ENCODE peak calls at places on chromosome 15, in four cellular contexts. D is HCT116, A is uterus, U is spleen. C is an unnamed sample.

GRCh38 chr15:71125831-71126453 is 10.7 kb downstream of the THSD4 start:
- DNase-seq in A (no peak), U (no peak), D (no peak), C (no peak)

GRCh38 chr15:60799885-60800728 is 321.2 kb upstream of the ICE2 start:
- DNase-seq in A (no peak), D (no peak), U (no peak), C (no peak)

GRCh38 chr15:69648215-69648614 is 195.6 kb downstream of the RPLP1 start:
- DNase-seq in U (no peak), A (no peak), D (no peak), C (peak)

GRCh38 chr15:25481208-25481862 is 42.5 kb upstream of the UBE3A start:
- DNase-seq in U (no peak), A (no peak), D (no peak), C (peak)

GRCh38 chr15:98546325-98546724 is 102.0 kb upstream of the IGF1R start:
- DNase-seq in U (no peak), A (no peak), D (no peak), C (no peak)

GRCh38 chr15:29382862-29383261 is 113.2 kb upstream of the NSMCE3 start:
- DNase-seq in U (no peak), D (no peak), A (no peak), C (no peak)

GRCh38 chr15:81887913-81888312 is 157.9 kb downstream of the MEX3B start:
- DNase-seq in A (peak), U (no peak), D (no peak), C (no peak)

GRCh38 chr15:78944202-78944625 is 632 bp downstream of the CTSH start:
- DNase-seq in D (no peak), U (peak), A (peak), C (no peak)

GRCh38 chr15:63870403-63871209 is 36.9 kb upstream of the HERC1 start:
- DNase-seq in U (no peak), D (no peak), A (no peak), C (no peak)

GRCh38 chr15:99485992-99486370 is 79.8 kb upstream of the MEF2A start:
- DNase-seq in A (no peak), U (no peak), D (no peak), C (no peak)

GRCh38 chr15:72339777-72340177 is 19.8 kb upstream of the CELF6 start:
- DNase-seq in U (no peak), A (no peak), D (no peak), C (peak)

GRCh38 chr15:43441316-43441715 is 51.6 kb downstream of the TP53BP1 start:
- DNase-seq in U (no peak), A (no peak), D (no peak), C (no peak)

GRCh38 chr15:51117270-51117669 is 22.6 kb upstream of the TNFAIP8L3 start:
- DNase-seq in D (no peak), U (no peak), A (no peak), C (no peak)

GRCh38 chr15:84764585-84764984 is 16.2 kb downstream of the ZNF592 start:
- DNase-seq in D (no peak), A (no peak), U (no peak), C (no peak)

GRCh38 chr15:101188517-101189340 is 63.1 kb downstream of the CHSY1 start:
- DNase-seq in U (no peak), D (no peak), A (no peak), C (no peak)

GRCh38 chr15:44495562-44495961 is 41.4 kb upstream of the EIF3J start:
- DNase-seq in A (no peak), D (no peak), U (no peak), C (no peak)

GRCh38 chr15:69797051-69797595 is 300.6 kb downstream of the TLE3 start:
- DNase-seq in A (no peak), U (peak), D (no peak), C (no peak)

GRCh38 chr15:69400850-69401249 is 13.3 kb upstream of the KIF23 start:
- DNase-seq in U (no peak), A (no peak), D (no peak), C (no peak)

GRCh38 chr15:90820481-90820880 is 47.9 kb upstream of the FURIN start:
- DNase-seq in A (no peak), D (no peak), U (no peak), C (no peak)

GRCh38 chr15:90817117-90818057 is 51.0 kb upstream of the FURIN start:
- DNase-seq in A (no peak), U (no peak), D (no peak), C (no peak)

GRCh38 chr15:90819850-90820249 is 48.5 kb upstream of the FURIN start:
- DNase-seq in A (no peak), U (no peak), D (no peak), C (no peak)

GRCh38 chr15:90819390-90819789 is 49.0 kb upstream of the FURIN start:
- DNase-seq in D (no peak), A (no peak), U (no peak), C (no peak)

DNA sequence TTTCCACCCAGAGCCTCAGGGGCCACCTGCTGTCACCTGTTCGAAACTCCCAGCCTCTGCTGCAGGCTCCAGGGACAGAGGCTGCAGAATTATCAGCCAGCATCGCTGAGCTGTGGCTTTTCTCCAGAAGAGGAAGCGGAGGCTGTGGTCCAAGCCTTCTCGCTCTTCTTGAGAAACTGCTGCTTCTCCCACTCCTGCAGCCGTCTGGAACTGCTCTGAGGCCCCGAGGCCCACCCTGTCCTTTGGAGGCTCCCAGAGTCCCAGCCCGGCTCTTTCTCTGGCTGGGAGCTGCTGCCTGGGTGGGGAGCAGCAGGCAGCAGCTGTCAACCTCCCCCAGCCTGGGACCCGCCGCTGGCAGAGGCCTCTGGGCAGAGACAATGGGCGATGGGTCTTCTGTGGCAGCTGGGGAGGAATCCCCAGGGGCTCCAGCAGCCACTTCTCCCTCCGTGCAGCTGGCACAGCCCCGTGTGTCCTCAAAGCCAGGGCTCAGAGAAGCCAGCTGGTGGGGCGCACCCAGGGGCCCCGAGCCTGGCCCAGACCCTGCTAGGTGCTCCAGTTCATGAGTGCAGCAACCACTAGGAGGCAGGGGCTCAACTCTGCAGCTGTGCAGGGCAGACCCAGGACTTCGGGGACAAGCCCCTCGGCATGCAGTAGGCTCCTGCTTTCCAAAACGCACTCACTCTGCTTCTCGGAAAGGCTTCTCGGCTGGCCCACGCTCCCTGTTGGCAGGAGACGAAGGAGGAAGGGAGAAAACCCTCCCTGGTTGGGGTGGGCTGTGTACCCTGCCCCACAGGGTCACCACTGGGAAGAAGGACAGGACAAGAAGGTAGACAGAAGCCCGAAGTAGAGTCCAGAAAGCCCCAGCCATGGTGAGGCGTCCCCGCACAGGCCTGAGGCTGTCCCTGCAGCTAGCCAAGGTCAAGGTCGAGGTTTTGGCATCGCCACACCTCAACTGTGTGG is 49.9 kb upstream of the FURIN start:
- DNase-seq in A (no peak), U (peak), D (no peak), C (no peak)
- TF ChIP-seq CTCF in A (no peak), U (peak), D (peak), C (no peak)

GRCh38 chr15:23457890-23458289 is 10.8 kb upstream of the GOLGA6L2 start:
- DNase-seq in U (no peak), A (no peak), D (no peak), C (no peak)
- H3K4me3 ChIP-seq in U (no peak), A (no peak), D (no peak), C (no peak)

DNA sequence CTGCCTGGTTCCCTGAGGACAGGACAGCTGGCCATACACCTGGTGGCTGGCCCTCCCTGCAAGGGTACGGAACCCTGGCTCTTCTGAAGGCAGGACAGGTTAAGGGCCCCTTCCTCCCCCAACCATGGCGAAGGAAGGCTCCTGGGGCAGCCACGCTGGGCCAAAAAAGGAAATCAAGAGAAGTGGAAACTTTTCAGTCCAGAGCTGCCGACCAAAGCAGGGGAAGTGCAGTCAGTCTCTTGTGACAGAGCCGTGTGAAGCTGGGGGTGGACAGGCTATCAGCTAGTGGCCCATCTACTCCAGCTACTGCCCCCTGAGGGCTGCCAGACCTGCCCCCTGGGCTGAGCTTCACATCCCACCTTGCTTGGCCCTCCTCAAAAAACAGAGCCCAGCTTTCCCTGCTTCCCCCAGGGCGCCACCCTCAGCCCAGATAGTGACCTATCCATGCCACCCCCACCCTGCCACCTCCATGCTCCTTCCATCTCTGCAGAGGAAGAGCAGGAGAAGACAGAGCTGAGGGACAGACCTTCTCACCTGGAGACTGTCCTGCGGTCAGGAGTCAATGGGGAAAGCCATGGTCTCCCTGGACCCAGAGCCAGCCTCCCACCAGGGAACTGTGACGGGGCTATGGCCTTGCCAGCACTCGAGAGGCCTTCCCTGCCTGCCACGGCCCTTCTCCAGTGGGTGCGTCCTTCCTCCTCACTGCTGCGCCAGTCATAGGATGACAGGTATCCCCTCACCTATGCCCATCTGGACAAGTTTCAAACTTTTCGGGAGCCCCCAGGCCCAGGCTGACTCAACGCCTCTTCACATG is 4.6 kb downstream of the SEMA7A start:
- DNase-seq in U (no peak), D (no peak), A (no peak), C (no peak)
- TF ChIP-seq CTCF in U (no peak), D (no peak), A (no peak), C (no peak)

DNA sequence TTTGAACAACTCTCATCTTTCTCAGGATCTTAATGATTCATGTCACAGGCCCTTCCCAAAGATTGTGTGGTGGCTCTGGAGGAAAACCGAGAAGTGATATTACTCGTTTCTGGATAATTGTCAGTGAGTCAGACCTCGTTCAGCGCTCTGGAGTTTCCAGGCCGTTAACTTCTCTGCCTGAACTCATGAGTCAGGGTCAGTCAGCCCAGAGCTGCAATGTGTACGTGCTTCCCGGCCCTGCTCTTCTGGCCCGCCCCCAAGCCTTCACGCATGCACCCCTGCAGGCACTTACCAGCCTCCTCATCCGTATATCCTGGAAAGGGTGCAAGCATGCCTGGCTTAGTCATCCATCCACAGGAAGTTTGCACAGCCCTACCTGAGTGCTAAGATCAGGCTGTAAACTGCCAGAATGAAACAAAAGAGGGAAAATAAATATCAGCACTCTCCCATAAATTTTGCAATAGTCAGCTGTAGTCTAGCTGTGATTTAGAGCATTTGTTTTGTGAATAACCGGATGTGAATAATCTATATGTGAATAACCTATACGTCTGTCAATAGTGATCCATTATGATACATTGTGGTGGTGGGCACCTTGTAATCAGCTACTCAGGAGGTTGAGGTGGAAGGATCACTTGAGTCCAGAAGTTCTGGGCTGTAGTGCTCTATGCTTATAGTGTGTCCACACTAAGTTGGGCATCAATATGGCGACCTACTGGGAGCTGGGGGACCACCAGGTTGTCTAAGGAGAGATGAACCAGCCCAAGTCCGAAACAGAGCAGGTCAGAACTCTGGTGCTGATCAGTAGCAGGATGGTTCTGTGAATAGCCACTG is 35.3 kb upstream of the SEMA4B start:
- DNase-seq in A (no peak), D (peak), U (no peak), C (peak)
- H3K4me3 ChIP-seq in A (no peak), D (peak), U (no peak), C (no peak)

DNA sequence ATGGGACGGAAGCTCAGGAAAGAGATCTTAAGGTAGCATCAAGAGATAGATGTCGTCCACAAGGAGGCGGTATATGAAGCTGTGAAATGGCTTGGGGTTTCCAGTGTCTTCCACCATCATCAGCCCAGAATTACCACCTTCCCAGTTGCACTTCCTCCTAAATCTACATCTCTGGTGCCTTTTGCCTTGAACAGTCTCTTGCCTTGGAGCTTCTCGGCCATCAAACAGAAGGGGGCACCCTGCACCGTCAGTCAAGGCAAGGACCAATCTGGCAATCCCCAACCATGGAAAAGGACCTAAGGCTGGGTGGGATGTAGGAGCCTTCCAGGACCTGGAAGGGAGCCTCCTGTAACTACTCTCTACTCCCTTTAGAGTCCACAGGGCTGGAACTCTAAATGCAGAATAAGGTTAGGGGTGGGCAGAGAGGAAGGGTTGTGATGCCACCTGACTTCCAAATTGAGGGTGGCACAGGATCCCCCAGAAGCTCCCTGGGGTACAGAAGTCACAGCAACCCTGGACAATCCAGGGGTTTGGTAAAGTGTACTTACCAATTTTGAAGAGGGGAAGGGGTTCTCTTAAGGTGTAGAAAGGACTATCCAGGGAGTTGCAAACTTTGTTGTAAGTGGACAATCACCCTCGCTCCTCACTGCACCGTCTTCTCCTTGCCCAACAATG is 1.0 kb upstream of the RYR3 start:
- DNase-seq in A (peak), U (no peak), D (no peak), C (peak)
- TF ChIP-seq CTCF in A (peak), U (peak), D (peak), C (peak)

C was measured in dorsolateral prefrontal cortex.